ENCODE peak calls at places on chromosomes 7 and 10, in seven cellular contexts. D, A, Y, K, I, H and G are unnamed samples.

GRCh38 chr10:72729528-72729927 is 37.6 kb downstream of the MCU start:
- DNase-seq in D (no peak), A (no peak), Y (no peak), K (no peak), I (no peak), H (no peak), G (no peak)

GRCh38 chr7:46606771-46607170 is 685.7 kb upstream of the IGFBP3 start:
- DNase-seq in D (no peak), A (no peak), Y (no peak), K (no peak), I (no peak), H (no peak), G (no peak)

GRCh38 chr10:7553531-7553930 is 113.2 kb downstream of the ITIH5 start:
- DNase-seq in D (no peak), A (no peak), Y (no peak), K (no peak), I (no peak), H (no peak), G (no peak)

GRCh38 chr7:128209229-128210035 is 31.6 kb upstream of the LEP start:
- DNase-seq in D (peak), A (peak), Y (peak), K (peak), I (peak), H (peak), G (no peak)

GRCh38 chr7:118870187-118870586 is 645.7 kb downstream of the ANKRD7 start:
- DNase-seq in D (no peak), A (no peak), Y (peak), K (no peak), I (no peak), H (no peak), G (no peak)

GRCh38 chr7:96481831-96482230 is 159.9 kb upstream of the SLC25A13 start:
- DNase-seq in D (no peak), A (no peak), Y (no peak), K (no peak), I (no peak), H (no peak), G (no peak)

GRCh38 chr7:105355701-105356100 is 33.0 kb downstream of the SRPK2 start:
- DNase-seq in D (no peak), A (no peak), Y (no peak), K (no peak), I (no peak), H (no peak), G (no peak)

GRCh38 chr10:35481421-35481820 is 123.7 kb upstream of the GJD4 start:
- DNase-seq in D (no peak), A (no peak), Y (no peak), K (no peak), I (no peak), H (no peak), G (no peak)

GRCh38 chr7:116432517-116432916 is 67.0 kb upstream of the CAV2 start:
- DNase-seq in D (no peak), A (no peak), Y (no peak), K (no peak), I (no peak), H (no peak), G (no peak)

GRCh38 chr7:98797150-98797549 is 72.7 kb downstream of the TMEM130 start:
- DNase-seq in D (no peak), A (no peak), Y (no peak), K (no peak), I (no peak), H (no peak), G (no peak)

GRCh38 chr10:43965033-43965917 is 316.6 kb upstream of the ZNF32 start:
- DNase-seq in D (no peak), A (no peak), Y (no peak), K (no peak), I (no peak), H (no peak), G (no peak)

GRCh38 chr10:77673515-77674140 is 36.0 kb upstream of the KCNMA1 start:
- DNase-seq in D (no peak), A (no peak), Y (peak), K (no peak), I (no peak), H (no peak), G (no peak)

GRCh38 chr7:9657257-9657656 is 1223.8 kb downstream of the NXPH1 start:
- DNase-seq in D (no peak), A (no peak), Y (no peak), K (no peak), I (no peak), H (no peak), G (no peak)

GRCh38 chr10:35399414-35400009 is 63.2 kb downstream of the CCNY start:
- DNase-seq in D (no peak), A (no peak), Y (no peak), K (no peak), I (no peak), H (no peak), G (no peak)

GRCh38 chr10:60353519-60354258 is 36.0 kb downstream of the ANK3 start:
- DNase-seq in D (no peak), A (no peak), Y (no peak), K (no peak), I (no peak), H (peak), G (no peak)

GRCh38 chr10:99917963-99918825 is 91.6 kb downstream of the DNMBP start:
- DNase-seq in D (peak), A (no peak), Y (peak), K (no peak), I (peak), H (peak), G (no peak)

GRCh38 chr7:46852795-46853194 is 729.1 kb downstream of the TNS3 start:
- DNase-seq in D (no peak), A (no peak), Y (no peak), K (no peak), I (no peak), H (no peak), G (no peak)

GRCh38 chr10:133276435-133277201 is at the start of gene ADAM8:
- DNase-seq in D (peak), A (no peak), Y (peak), K (peak), I (no peak), H (no peak), G (peak)

GRCh38 chr7:33143996-33144718 is 14.8 kb downstream of the BBS9 start:
- DNase-seq in D (no peak), A (no peak), Y (no peak), K (no peak), I (no peak), H (no peak), G (no peak)

GRCh38 chr10:80894339-80894791 is 356.7 kb downstream of the SH2D4B start:
- DNase-seq in D (no peak), A (no peak), Y (no peak), K (no peak), I (no peak), H (no peak), G (no peak)

GRCh38 chr10:7622969-7623368 is 43.8 kb downstream of the ITIH5 start:
- DNase-seq in D (no peak), A (no peak), Y (no peak), K (no peak), I (no peak), H (no peak), G (no peak)

DNA sequence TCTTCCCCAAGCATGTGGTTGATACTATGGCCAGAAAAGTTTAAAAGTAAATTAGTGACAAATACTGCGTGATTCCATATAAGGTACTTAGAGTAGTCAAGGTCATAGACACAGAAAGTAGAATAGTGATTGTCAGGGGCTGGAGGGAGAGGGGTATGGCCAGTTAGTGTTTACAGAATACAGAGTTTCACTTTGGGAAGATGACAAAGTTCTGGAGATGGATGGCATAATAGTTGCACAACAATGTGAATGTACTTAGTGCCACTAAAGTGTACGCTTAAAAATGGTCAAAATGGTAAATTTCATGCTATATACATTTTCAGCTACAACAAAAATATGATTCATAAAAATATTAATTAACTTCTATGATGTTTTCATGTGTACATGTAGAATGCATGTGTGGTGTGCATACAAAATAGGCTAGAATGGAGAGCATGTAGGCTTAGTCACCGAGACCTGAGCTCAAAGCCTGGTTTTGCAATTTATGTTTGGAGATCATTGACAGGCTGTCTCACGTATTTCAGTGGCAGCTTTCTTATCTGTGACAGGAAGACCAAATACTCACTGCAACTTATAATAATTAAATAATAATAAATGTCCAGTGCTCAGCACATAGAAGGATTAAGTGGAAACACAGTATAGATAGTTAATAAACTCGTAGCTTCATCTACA is 625.6 kb downstream of the SUGCT start:
- DNase-seq in D (no peak), A (no peak), Y (no peak), K (no peak), I (no peak), H (no peak), G (no peak)
- TF ChIP-seq EP300 in D (no peak), A (no peak), Y (no peak), K (no peak), I (no peak), H (no peak), G (no peak)

GRCh38 chr7:74481458-74482324 is 28.0 kb downstream of the GTF2IRD1 start:
- DNase-seq in D (peak), A (no peak), Y (no peak), K (no peak), I (no peak), H (no peak), G (no peak)

GRCh38 chr7:74479961-74480829 is 26.5 kb downstream of the GTF2IRD1 start:
- DNase-seq in D (peak), A (no peak), Y (peak), K (peak), I (peak), H (peak), G (peak)

GRCh38 chr7:74479066-74479781 is 25.5 kb downstream of the GTF2IRD1 start:
- DNase-seq in D (peak), A (no peak), Y (no peak), K (peak), I (peak), H (peak), G (no peak)

GRCh38 chr7:74482629-74483401 is 29.1 kb downstream of the GTF2IRD1 start:
- DNase-seq in D (no peak), A (peak), Y (no peak), K (no peak), I (no peak), H (peak), G (no peak)

DNA sequence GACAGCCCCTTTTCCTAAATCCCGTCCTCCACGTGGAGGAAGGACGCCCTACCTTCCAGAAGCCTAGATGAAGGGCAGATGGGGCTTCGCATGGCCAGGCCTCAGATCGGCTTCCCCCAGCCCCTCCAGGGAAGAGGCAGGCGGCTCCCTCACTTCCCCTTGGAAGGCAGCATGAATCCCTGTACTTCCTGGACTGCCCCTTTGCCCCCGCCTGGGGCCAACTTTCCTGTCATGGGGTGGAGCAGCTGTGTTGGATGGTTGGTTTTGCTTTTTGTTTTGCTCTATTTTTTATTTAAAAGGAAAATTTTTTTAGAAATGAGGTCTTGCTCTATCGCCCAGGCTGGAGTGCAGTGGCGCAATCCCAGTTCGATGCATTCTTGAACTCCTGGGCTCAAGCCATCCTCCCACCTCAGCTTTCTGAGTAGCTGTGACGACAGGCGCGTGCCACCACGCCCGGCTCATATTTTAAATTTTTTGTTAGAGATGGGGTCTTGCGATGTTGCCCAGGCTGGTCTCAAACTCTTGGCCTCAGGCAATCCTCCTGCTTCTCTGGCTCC is 27.2 kb downstream of the GTF2IRD1 start:
- DNase-seq in D (no peak), A (no peak), Y (no peak), K (peak), I (peak), H (peak), G (no peak)
- H3K27ac ChIP-seq in D (peak), A (peak), Y (no peak), K (peak), I (peak), H (peak), G (peak)

DNA sequence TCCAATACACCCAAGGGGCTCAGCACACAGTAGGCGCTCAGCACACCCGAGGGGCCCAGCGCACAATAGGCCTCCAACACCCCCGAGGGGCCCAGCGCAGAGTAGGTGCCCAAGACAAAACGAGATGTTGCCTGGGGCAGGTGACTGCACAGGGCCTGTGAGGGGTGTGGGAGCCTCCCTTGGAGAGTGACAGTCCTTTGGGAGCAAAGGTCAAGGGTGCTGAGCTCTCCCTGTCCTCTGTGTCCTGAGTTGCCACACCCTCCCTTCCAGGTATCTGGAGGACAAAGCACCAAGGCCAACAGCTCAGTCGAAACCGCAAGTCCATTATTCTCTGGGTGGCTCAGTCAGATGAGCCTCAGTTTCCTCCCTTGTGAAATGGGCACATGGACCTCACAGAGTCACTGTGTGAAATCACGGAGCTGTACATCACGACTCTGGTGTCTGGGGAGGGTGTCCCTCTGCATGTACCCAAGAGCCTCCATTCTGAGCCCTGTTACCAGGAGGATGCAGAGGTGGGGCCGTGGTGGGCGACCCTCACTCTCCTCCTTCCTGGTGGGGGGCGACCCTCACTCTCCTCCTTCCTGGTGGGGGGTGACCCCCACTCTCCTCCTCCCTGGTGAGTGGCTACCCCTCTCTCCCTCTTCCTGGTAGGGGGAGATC is 81.3 kb downstream of the FOXL3 start:
- DNase-seq in D (peak), A (peak), Y (peak), K (peak), I (peak), H (peak), G (peak)
- TF ChIP-seq CTCF in D (no peak), A (no peak), Y (no peak), K (no peak), I (no peak), H (no peak), G (no peak)

GRCh38 chr7:43735403-43735801 is 6.1 kb upstream of the COA1 start:
- DNase-seq in D (no peak), A (no peak), Y (no peak), K (no peak), I (no peak), H (no peak), G (no peak)

GRCh38 chr7:43737467-43738127 is 8.3 kb upstream of the COA1 start:
- DNase-seq in D (no peak), A (no peak), Y (no peak), K (no peak), I (no peak), H (no peak), G (no peak)

GRCh38 chr7:43735802-43736603 is 6.7 kb upstream of the COA1 start:
- DNase-seq in D (no peak), A (no peak), Y (no peak), K (no peak), I (no peak), H (no peak), G (no peak)
- TF ChIP-seq EP300 in D (no peak), A (no peak), Y (no peak), K (no peak), I (no peak), H (no peak), G (no peak)

GRCh38 chr7:22864855-22865606 is 42.4 kb upstream of the TOMM7 start:
- DNase-seq in D (no peak), A (no peak), Y (no peak), K (no peak), I (no peak), H (no peak), G (no peak)
- H3K27ac ChIP-seq in D (no peak), A (no peak), Y (no peak), K (peak), I (no peak), H (no peak), G (no peak)

GRCh38 chr10:52739380-52740154 is 33.0 kb downstream of the MBL2 start:
- DNase-seq in D (no peak), A (no peak), Y (no peak), K (no peak), I (no peak), H (no peak), G (no peak)

GRCh38 chr10:52740913-52741675 is 31.5 kb downstream of the MBL2 start:
- DNase-seq in D (peak), A (peak), Y (peak), K (peak), I (no peak), H (no peak), G (no peak)

GRCh38 chr10:52740155-52740549 is 32.4 kb downstream of the MBL2 start:
- DNase-seq in D (no peak), A (no peak), Y (no peak), K (no peak), I (no peak), H (no peak), G (no peak)

GRCh38 chr10:52742723-52743122 is 29.9 kb downstream of the MBL2 start:
- DNase-seq in D (no peak), A (no peak), Y (no peak), K (no peak), I (no peak), H (no peak), G (no peak)

DNA sequence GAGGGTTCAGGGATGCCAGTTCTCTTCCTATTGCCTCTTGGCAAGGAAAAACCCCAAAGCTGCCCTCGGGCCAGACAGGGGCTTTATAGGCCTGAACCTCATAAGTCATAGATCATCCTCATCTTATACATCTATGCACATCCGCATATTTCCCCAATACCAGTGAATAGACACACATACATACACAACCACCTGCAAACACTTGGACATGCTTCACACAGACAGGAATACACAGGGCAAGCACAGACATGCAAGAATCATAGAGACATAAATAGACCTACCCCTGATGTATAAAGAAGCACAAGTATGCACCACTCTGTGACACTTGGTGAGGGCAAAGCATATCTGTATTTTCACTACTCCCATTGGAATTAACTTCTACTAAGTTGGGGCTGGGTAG is 30.7 kb downstream of the MBL2 start:
- DNase-seq in D (no peak), A (no peak), Y (no peak), K (no peak), I (no peak), H (no peak), G (no peak)
- TF ChIP-seq CTCF in D (no peak), A (no peak), Y (no peak), K (no peak), I (no peak), H (no peak), G (no peak)

DNA sequence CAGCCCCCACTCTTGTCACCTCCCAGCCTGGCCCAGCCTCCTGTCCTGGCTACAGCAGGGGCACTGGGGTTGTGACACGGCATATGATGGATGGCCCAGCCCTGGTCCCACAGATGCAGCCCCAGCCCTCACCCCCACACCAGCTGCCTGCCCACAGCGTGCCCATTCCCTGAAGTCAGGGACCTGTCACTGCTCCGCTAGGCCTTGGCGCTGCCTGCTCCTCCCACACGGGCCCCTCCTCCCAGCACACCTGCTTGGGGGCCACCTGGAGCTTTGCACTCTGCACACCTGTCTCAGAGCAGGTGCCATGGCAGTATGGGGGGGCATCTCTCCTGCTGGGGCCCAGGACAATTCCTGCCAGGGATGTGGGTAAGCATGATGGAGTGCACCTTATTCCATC is 3.5 kb downstream of the GCK start:
- DNase-seq in D (no peak), A (no peak), Y (no peak), K (no peak), I (no peak), H (no peak), G (no peak)
- TF ChIP-seq EP300 in D (no peak), A (no peak), Y (no peak), K (no peak), I (no peak), H (no peak), G (no peak)

GRCh38 chr10:85915245-85915846 is 451.2 kb downstream of the GRID1 start:
- DNase-seq in D (no peak), A (no peak), Y (no peak), K (no peak), I (no peak), H (no peak), G (no peak)
- H3K27ac ChIP-seq in D (no peak), A (no peak), Y (no peak), K (no peak), I (no peak), H (no peak), G (no peak)